ENCODE peak calls at places on chromosomes 1 and 21, in ten cellular contexts. One of them, this sample, is unnamed.
A peak's percentile ranks its signal among the peaks of the same experiment; 100 is the strongest.

GRCh38 chr1:171610385-171610784 is 11.7 kb upstream of the MYOCOS start:
- DNase-seq in testis: no peak
- DNase-seq in adrenal gland: no peak
- DNase-seq in trophoblast cell: no peak
- DNase-seq in left lung: no peak
- DNase-seq in suprapubic skin: no peak
- DNase-seq in mesendoderm: no peak
- DNase-seq in adipocyte: peak; percentile 18
- DNase-seq in heart right ventricle: no peak
- DNase-seq in right cardiac atrium: no peak
- DNase-seq in this sample: no peak

GRCh38 chr1:220894025-220894923 is 15.0 kb downstream of the HLX start:
- DNase-seq in testis: no peak
- DNase-seq in adrenal gland: no peak
- DNase-seq in trophoblast cell: no peak
- DNase-seq in left lung: peak; percentile 82
- DNase-seq in suprapubic skin: no peak
- DNase-seq in mesendoderm: no peak
- DNase-seq in adipocyte: no peak
- DNase-seq in heart right ventricle: no peak
- DNase-seq in right cardiac atrium: no peak
- DNase-seq in this sample: no peak

GRCh38 chr1:165114022-165114888 is 242.3 kb downstream of the LMX1A start:
- DNase-seq in testis: peak; percentile 78
- DNase-seq in adrenal gland: no peak
- DNase-seq in trophoblast cell: peak; percentile 54
- DNase-seq in left lung: no peak
- DNase-seq in suprapubic skin: no peak
- DNase-seq in mesendoderm: peak; percentile 75
- DNase-seq in adipocyte: peak; percentile 81
- DNase-seq in heart right ventricle: no peak
- DNase-seq in right cardiac atrium: no peak
- DNase-seq in this sample: peak; percentile 71

GRCh38 chr1:18032475-18032874 is 75.1 kb upstream of the IGSF21 start:
- DNase-seq in testis: no peak
- DNase-seq in adrenal gland: no peak
- DNase-seq in trophoblast cell: no peak
- DNase-seq in left lung: no peak
- DNase-seq in suprapubic skin: no peak
- DNase-seq in mesendoderm: peak; percentile 3
- DNase-seq in adipocyte: no peak
- DNase-seq in heart right ventricle: no peak
- DNase-seq in right cardiac atrium: no peak
- DNase-seq in this sample: no peak

GRCh38 chr1:119715542-119715941 is 3.8 kb downstream of the PHGDH start:
- DNase-seq in testis: peak; percentile 65
- DNase-seq in adrenal gland: no peak
- DNase-seq in trophoblast cell: no peak
- DNase-seq in left lung: no peak
- DNase-seq in suprapubic skin: no peak
- DNase-seq in mesendoderm: peak; percentile 60
- DNase-seq in adipocyte: no peak
- DNase-seq in heart right ventricle: no peak
- DNase-seq in right cardiac atrium: no peak
- DNase-seq in this sample: no peak

GRCh38 chr1:44609412-44609767 is 64.9 kb downstream of the TMEM53 start:
- DNase-seq in testis: peak; percentile 59
- DNase-seq in adrenal gland: peak; percentile 78
- DNase-seq in trophoblast cell: peak; percentile 10
- DNase-seq in left lung: no peak
- DNase-seq in suprapubic skin: no peak
- DNase-seq in mesendoderm: peak; percentile 82
- DNase-seq in adipocyte: peak; percentile 70
- DNase-seq in heart right ventricle: peak; percentile 52
- DNase-seq in right cardiac atrium: peak; percentile 74
- DNase-seq in this sample: peak; percentile 71

GRCh38 chr1:147600119-147601111 is 59.1 kb downstream of the BCL9 start:
- DNase-seq in testis: no peak
- DNase-seq in adrenal gland: peak; percentile 58
- DNase-seq in trophoblast cell: peak; percentile 66
- DNase-seq in left lung: no peak
- DNase-seq in suprapubic skin: peak; percentile 84
- DNase-seq in mesendoderm: peak; percentile 70
- DNase-seq in adipocyte: peak; percentile 54
- DNase-seq in heart right ventricle: no peak
- DNase-seq in right cardiac atrium: no peak
- DNase-seq in this sample: no peak

GRCh38 chr1:197269053-197269452 is 1.0 kb downstream of the CRB1 start:
- DNase-seq in testis: no peak
- DNase-seq in adrenal gland: no peak
- DNase-seq in trophoblast cell: no peak
- DNase-seq in left lung: no peak
- DNase-seq in suprapubic skin: no peak
- DNase-seq in mesendoderm: no peak
- DNase-seq in adipocyte: no peak
- DNase-seq in heart right ventricle: no peak
- DNase-seq in right cardiac atrium: no peak
- DNase-seq in this sample: no peak

GRCh38 chr1:175481126-175482071 is 262.0 kb downstream of the TNR start:
- DNase-seq in testis: no peak
- DNase-seq in adrenal gland: no peak
- DNase-seq in trophoblast cell: no peak
- DNase-seq in left lung: no peak
- DNase-seq in suprapubic skin: no peak
- DNase-seq in mesendoderm: no peak
- DNase-seq in adipocyte: peak; percentile 51
- DNase-seq in heart right ventricle: no peak
- DNase-seq in right cardiac atrium: no peak
- DNase-seq in this sample: peak; percentile 32

GRCh38 chr21:45855248-45855801 is 126.2 kb upstream of the COL6A1 start:
- DNase-seq in testis: no peak
- DNase-seq in adrenal gland: peak; percentile 9
- DNase-seq in trophoblast cell: no peak
- DNase-seq in left lung: peak; percentile 53
- DNase-seq in suprapubic skin: peak; percentile 51
- DNase-seq in mesendoderm: no peak
- DNase-seq in adipocyte: no peak
- DNase-seq in heart right ventricle: no peak
- DNase-seq in right cardiac atrium: no peak
- DNase-seq in this sample: no peak

GRCh38 chr1:34400690-34401089 is 224.0 kb downstream of the C1orf94 start:
- DNase-seq in testis: no peak
- DNase-seq in adrenal gland: no peak
- DNase-seq in trophoblast cell: no peak
- DNase-seq in left lung: no peak
- DNase-seq in suprapubic skin: no peak
- DNase-seq in mesendoderm: no peak
- DNase-seq in adipocyte: no peak
- DNase-seq in heart right ventricle: no peak
- DNase-seq in right cardiac atrium: no peak
- DNase-seq in this sample: no peak
- H3K4me1 ChIP-seq in testis: no peaks in the 10 kb centered on the region
- H3K4me1 ChIP-seq in adrenal gland: no peaks in the 10 kb centered on the region
- H3K4me1 ChIP-seq in trophoblast cell: no peaks in the 10 kb centered on the region
- H3K4me1 ChIP-seq in left lung: no peaks in the 10 kb centered on the region
- H3K4me1 ChIP-seq in suprapubic skin: no peaks in the 10 kb centered on the region
- H3K4me1 ChIP-seq in mesendoderm: no peaks in the 10 kb centered on the region
- H3K4me1 ChIP-seq in adipocyte: peaks cover 10% of the 10 kb centered on the region
- H3K4me1 ChIP-seq in heart right ventricle: no peaks in the 10 kb centered on the region
- H3K4me1 ChIP-seq in right cardiac atrium: no peaks in the 10 kb centered on the region
- H3K4me1 ChIP-seq in this sample: no peaks in the 10 kb centered on the region

DNA sequence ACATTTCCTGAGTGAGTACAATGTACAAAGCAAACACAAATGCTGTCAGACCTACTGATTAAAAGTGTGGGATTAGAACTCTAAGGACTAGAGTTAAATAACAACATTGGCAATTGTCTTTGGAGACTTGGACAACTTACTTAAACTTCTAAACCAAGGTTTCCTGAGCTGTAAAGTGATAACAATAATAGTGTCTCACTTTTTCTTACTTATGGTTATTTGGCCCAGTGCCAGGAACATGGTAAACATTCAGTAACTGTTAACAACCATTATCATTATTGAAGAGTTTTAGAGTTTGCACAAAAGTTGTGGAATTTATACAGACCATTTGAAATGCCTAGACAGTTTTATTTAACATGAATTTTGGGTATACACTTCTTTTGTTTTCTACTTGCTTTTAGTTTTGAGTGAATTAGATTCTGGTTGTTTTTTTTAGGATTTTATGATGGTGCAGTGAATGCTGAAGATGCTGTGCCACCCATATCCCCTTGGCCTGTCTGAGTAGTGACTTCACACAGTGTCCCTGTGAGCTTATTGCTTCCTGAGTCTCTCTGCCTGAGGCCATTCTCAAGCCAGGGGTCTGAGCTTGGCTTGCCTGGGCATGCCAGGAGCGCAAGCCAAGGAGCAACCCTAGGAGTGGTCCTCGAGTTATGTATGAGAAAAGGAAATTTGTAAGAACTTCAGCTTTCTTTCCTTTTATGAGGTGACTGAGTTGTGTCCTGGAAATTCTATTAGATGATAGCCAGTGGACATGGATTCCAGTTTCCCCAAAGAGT is 932.8 kb downstream of the TTLL7 start:
- DNase-seq in testis: no peak
- DNase-seq in adrenal gland: no peak
- DNase-seq in trophoblast cell: no peak
- DNase-seq in left lung: no peak
- DNase-seq in suprapubic skin: no peak
- DNase-seq in mesendoderm: peak; percentile 3
- DNase-seq in adipocyte: peak; percentile 6
- DNase-seq in heart right ventricle: no peak
- DNase-seq in right cardiac atrium: no peak
- DNase-seq in this sample: no peak
- H3K27me3 ChIP-seq in testis: no peaks in the 10 kb centered on the region
- H3K27me3 ChIP-seq in adrenal gland: no peaks in the 10 kb centered on the region
- H3K27me3 ChIP-seq in trophoblast cell: no peaks in the 10 kb centered on the region
- H3K27me3 ChIP-seq in left lung: no peaks in the 10 kb centered on the region
- H3K27me3 ChIP-seq in suprapubic skin: no peaks in the 10 kb centered on the region
- H3K27me3 ChIP-seq in mesendoderm: no peaks in the 10 kb centered on the region
- H3K27me3 ChIP-seq in adipocyte: no peaks in the 10 kb centered on the region
- H3K27me3 ChIP-seq in heart right ventricle: no peaks in the 10 kb centered on the region
- H3K27me3 ChIP-seq in right cardiac atrium: no peaks in the 10 kb centered on the region
- H3K27me3 ChIP-seq in this sample: no peaks in the 10 kb centered on the region

GRCh38 chr1:201745023-201745422 is 83.9 kb upstream of the IPO9 start:
- DNase-seq in testis: no peak
- DNase-seq in adrenal gland: no peak
- DNase-seq in trophoblast cell: no peak
- DNase-seq in left lung: no peak
- DNase-seq in suprapubic skin: no peak
- DNase-seq in mesendoderm: no peak
- DNase-seq in adipocyte: peak; percentile 92
- DNase-seq in heart right ventricle: no peak
- DNase-seq in right cardiac atrium: no peak
- DNase-seq in this sample: no peak
- H3K4me1 ChIP-seq in testis: peaks cover 4% of the 10 kb centered on the region
- H3K4me1 ChIP-seq in adrenal gland: peaks cover 5% of the 10 kb centered on the region
- H3K4me1 ChIP-seq in trophoblast cell: peaks cover 10% of the 10 kb centered on the region
- H3K4me1 ChIP-seq in left lung: peaks cover 22% of the 10 kb centered on the region
- H3K4me1 ChIP-seq in suprapubic skin: peaks cover 41% of the 10 kb centered on the region
- H3K4me1 ChIP-seq in mesendoderm: peaks cover 3% of the 10 kb centered on the region
- H3K4me1 ChIP-seq in adipocyte: peaks cover 81% of the 10 kb centered on the region
- H3K4me1 ChIP-seq in heart right ventricle: peaks cover 96% of the 10 kb centered on the region
- H3K4me1 ChIP-seq in right cardiac atrium: peaks cover 3% of the 10 kb centered on the region
- H3K4me1 ChIP-seq in this sample: no peaks in the 10 kb centered on the region

GRCh38 chr21:35525443-35525842 is 476.3 kb upstream of the RUNX1 start:
- DNase-seq in testis: no peak
- DNase-seq in adrenal gland: no peak
- DNase-seq in trophoblast cell: no peak
- DNase-seq in left lung: no peak
- DNase-seq in suprapubic skin: no peak
- DNase-seq in mesendoderm: no peak
- DNase-seq in adipocyte: no peak
- DNase-seq in heart right ventricle: no peak
- DNase-seq in right cardiac atrium: no peak
- DNase-seq in this sample: no peak

GRCh38 chr21:35527358-35527757 is 478.3 kb upstream of the RUNX1 start:
- DNase-seq in testis: no peak
- DNase-seq in adrenal gland: no peak
- DNase-seq in trophoblast cell: no peak
- DNase-seq in left lung: no peak
- DNase-seq in suprapubic skin: no peak
- DNase-seq in mesendoderm: no peak
- DNase-seq in adipocyte: no peak
- DNase-seq in heart right ventricle: no peak
- DNase-seq in right cardiac atrium: no peak
- DNase-seq in this sample: no peak

GRCh38 chr21:35530726-35531125 is 481.6 kb upstream of the RUNX1 start:
- DNase-seq in testis: no peak
- DNase-seq in adrenal gland: no peak
- DNase-seq in trophoblast cell: no peak
- DNase-seq in left lung: no peak
- DNase-seq in suprapubic skin: no peak
- DNase-seq in mesendoderm: no peak
- DNase-seq in adipocyte: no peak
- DNase-seq in heart right ventricle: no peak
- DNase-seq in right cardiac atrium: no peak
- DNase-seq in this sample: no peak

GRCh38 chr21:35529141-35529863 is 480.2 kb upstream of the RUNX1 start:
- DNase-seq in testis: no peak
- DNase-seq in adrenal gland: no peak
- DNase-seq in trophoblast cell: no peak
- DNase-seq in left lung: no peak
- DNase-seq in suprapubic skin: no peak
- DNase-seq in mesendoderm: no peak
- DNase-seq in adipocyte: peak; percentile 51
- DNase-seq in heart right ventricle: no peak
- DNase-seq in right cardiac atrium: no peak
- DNase-seq in this sample: no peak

GRCh38 chr21:35528109-35529042 is 479.3 kb upstream of the RUNX1 start:
- DNase-seq in testis: peak; percentile 21
- DNase-seq in adrenal gland: peak; percentile 30
- DNase-seq in trophoblast cell: no peak
- DNase-seq in left lung: peak; percentile 77
- DNase-seq in suprapubic skin: no peak
- DNase-seq in mesendoderm: no peak
- DNase-seq in adipocyte: peak; percentile 17
- DNase-seq in heart right ventricle: peak; percentile 17
- DNase-seq in right cardiac atrium: peak; percentile 48
- DNase-seq in this sample: no peak
- H3K27me3 ChIP-seq in testis: no peaks in the 10 kb centered on the region
- H3K27me3 ChIP-seq in adrenal gland: no peaks in the 10 kb centered on the region
- H3K27me3 ChIP-seq in trophoblast cell: no peaks in the 10 kb centered on the region
- H3K27me3 ChIP-seq in left lung: no peaks in the 10 kb centered on the region
- H3K27me3 ChIP-seq in suprapubic skin: no peaks in the 10 kb centered on the region
- H3K27me3 ChIP-seq in mesendoderm: no peaks in the 10 kb centered on the region
- H3K27me3 ChIP-seq in adipocyte: no peaks in the 10 kb centered on the region
- H3K27me3 ChIP-seq in heart right ventricle: no peaks in the 10 kb centered on the region
- H3K27me3 ChIP-seq in right cardiac atrium: no peaks in the 10 kb centered on the region
- H3K27me3 ChIP-seq in this sample: no peaks in the 10 kb centered on the region

DNA sequence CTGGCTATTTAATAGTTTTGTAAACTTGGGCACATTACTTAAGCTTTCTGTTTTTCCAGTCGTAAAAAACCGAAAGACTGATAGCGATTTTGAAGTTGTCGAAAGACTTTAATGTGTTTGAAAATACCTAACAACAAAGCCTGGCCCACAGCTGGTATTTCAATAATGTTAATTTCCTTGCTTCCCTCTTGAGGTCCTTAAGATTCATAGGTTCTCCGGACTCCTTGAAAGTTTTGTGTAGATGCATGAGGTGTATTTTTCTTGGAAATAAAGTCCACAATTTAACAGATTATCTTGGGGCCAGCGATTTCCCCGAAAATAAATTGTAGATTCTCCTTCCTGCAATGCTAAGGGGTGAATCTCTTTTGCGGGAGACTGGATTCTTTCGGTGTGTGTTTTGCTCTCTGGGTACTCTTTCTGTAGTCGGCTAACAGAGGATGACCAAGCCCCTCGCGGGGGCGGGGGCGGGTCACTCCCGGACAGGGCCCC is 735 bp upstream of the YTHDF2 start:
- DNase-seq in testis: no peak
- DNase-seq in adrenal gland: no peak
- DNase-seq in trophoblast cell: peak; percentile 35
- DNase-seq in left lung: no peak
- DNase-seq in suprapubic skin: no peak
- DNase-seq in mesendoderm: no peak
- DNase-seq in adipocyte: no peak
- DNase-seq in heart right ventricle: no peak
- DNase-seq in right cardiac atrium: no peak
- DNase-seq in this sample: no peak
- H3K4me1 ChIP-seq in testis: peaks cover 17% of the 10 kb centered on the region
- H3K4me1 ChIP-seq in adrenal gland: peaks cover 30% of the 10 kb centered on the region
- H3K4me1 ChIP-seq in trophoblast cell: peaks cover 3% of the 10 kb centered on the region
- H3K4me1 ChIP-seq in left lung: peaks cover 42% of the 10 kb centered on the region
- H3K4me1 ChIP-seq in suprapubic skin: peaks cover 43% of the 10 kb centered on the region
- H3K4me1 ChIP-seq in mesendoderm: no peaks in the 10 kb centered on the region
- H3K4me1 ChIP-seq in adipocyte: peaks cover 29% of the 10 kb centered on the region
- H3K4me1 ChIP-seq in heart right ventricle: peaks cover 41% of the 10 kb centered on the region
- H3K4me1 ChIP-seq in right cardiac atrium: no peaks in the 10 kb centered on the region
- H3K4me1 ChIP-seq in this sample: peaks cover 2% of the 10 kb centered on the region